ENCODE peak calls at places on chromosomes 3 and 15, in seven cellular contexts. T, E, M, D, Z, W and O are unnamed samples.

GRCh38 chr3:12194209-12194608 is 35.5 kb upstream of the TIMP4 start:
- DNase-seq in D (no peak), E (no peak), W (peak), T (peak), Z (no peak), M (no peak), O (peak)

GRCh38 chr15:40769310-40770146 is at the start of gene C15orf62:
- DNase-seq in M (no peak), T (no peak), E (no peak), W (peak), D (peak), Z (peak), O (peak)

GRCh38 chr15:89341316-89342005 is 6.8 kb upstream of the POLG start:
- DNase-seq in T (no peak), D (no peak), E (no peak), Z (no peak), W (no peak), M (no peak), O (no peak)

GRCh38 chr15:22786868-22787698 is 639 bp downstream of the NIPA1 start:
- DNase-seq in E (peak), D (no peak), T (peak), Z (no peak), W (peak), M (no peak), O (peak)

GRCh38 chr3:119301662-119302061 is 7.5 kb downstream of the ARHGAP31 start:
- DNase-seq in W (no peak), M (no peak), T (no peak), D (no peak), E (no peak), Z (no peak), O (no peak)

GRCh38 chr15:88491158-88491557 is 23.6 kb downstream of the MRPS11 start:
- DNase-seq in Z (no peak), E (no peak), D (peak), W (no peak), M (no peak), T (no peak), O (no peak)

GRCh38 chr3:123385981-123386380 is 62.9 kb downstream of the ADCY5 start:
- DNase-seq in M (no peak), T (no peak), E (no peak), Z (no peak), D (no peak), W (peak), O (no peak)

GRCh38 chr3:150147776-150148175 is 177.1 kb upstream of the PFN2 start:
- DNase-seq in T (no peak), M (no peak), D (no peak), W (peak), E (no peak), Z (no peak), O (no peak)

GRCh38 chr3:42708611-42709151 is 6.1 kb upstream of the HHATL start:
- DNase-seq in Z (no peak), W (no peak), D (no peak), E (no peak), M (no peak), T (no peak), O (no peak)

GRCh38 chr15:51492528-51492927 is 130.0 kb downstream of the DMXL2 start:
- DNase-seq in E (peak), M (no peak), W (no peak), T (no peak), Z (no peak), D (no peak), O (no peak)

GRCh38 chr15:37824717-37825382 is 109.6 kb upstream of the TMCO5A start:
- DNase-seq in Z (no peak), M (peak), E (peak), T (no peak), D (no peak), W (peak), O (peak)

GRCh38 chr3:175346573-175347356 is 487.6 kb downstream of the NAALADL2 start:
- DNase-seq in T (no peak), E (no peak), W (peak), D (peak), M (peak), Z (peak), O (no peak)

GRCh38 chr15:98668566-98669308 is 20.4 kb downstream of the IGF1R start:
- DNase-seq in D (no peak), E (no peak), M (no peak), W (peak), T (no peak), Z (no peak), O (peak)

GRCh38 chr3:153210660-153211059 is 48.6 kb downstream of the RAP2B start:
- DNase-seq in D (no peak), Z (no peak), E (no peak), T (no peak), W (peak), M (no peak), O (peak)

GRCh38 chr3:195154793-195155535 is 116.0 kb downstream of the XXYLT1 start:
- DNase-seq in W (peak), E (peak), Z (peak), D (peak), M (peak), T (no peak), O (peak)

GRCh38 chr15:97026781-97027180 is 696.3 kb downstream of the NR2F2 start:
- DNase-seq in E (no peak), W (peak), D (no peak), M (no peak), Z (no peak), T (no peak), O (no peak)

GRCh38 chr3:112302881-112303761 is 9.1 kb upstream of the SLC9C1 start:
- DNase-seq in D (no peak), Z (no peak), M (no peak), E (no peak), W (peak), T (peak), O (no peak)

GRCh38 chr3:178845446-178846118 is 226.0 kb downstream of the ZMAT3 start:
- DNase-seq in M (peak), T (no peak), E (no peak), W (peak), D (no peak), Z (peak), O (no peak)

GRCh38 chr3:155870945-155871745 is 695 bp downstream of the GMPS start:
- DNase-seq in W (peak), M (no peak), E (no peak), D (no peak), T (peak), Z (peak), O (peak)

GRCh38 chr3:4515896-4516295 is 22.7 kb downstream of the ITPR1 start:
- DNase-seq in D (no peak), W (no peak), E (no peak), M (no peak), T (no peak), Z (no peak), O (no peak)

GRCh38 chr15:68612979-68613740 is 34.4 kb downstream of the CORO2B start:
- DNase-seq in T (no peak), W (no peak), M (no peak), Z (no peak), E (no peak), D (no peak), O (no peak)

GRCh38 chr3:196220991-196221390 is 4.7 kb downstream of the SLC51A start:
- DNase-seq in E (no peak), D (no peak), T (no peak), Z (no peak), W (no peak), M (no peak), O (no peak)